ENCODE peak calls at places on chromosomes 16 and 17, in five cellular contexts. One of them, this sample, is unnamed.

GRCh38 chr16:30760577-30761426 is 1.1 kb downstream of the CFAP119 start:
- DNase-seq in T-helper 2 cell: no peak
- DNase-seq in amniotic epithelial cell: no peak
- DNase-seq in left cardiac atrium: no peak
- DNase-seq in Caco-2: no peak
- DNase-seq in this sample: no peak

GRCh38 chr17:28712037-28712704 is 483 bp upstream of the PROCA1 start:
- DNase-seq in T-helper 2 cell: peak; percentile 77
- DNase-seq in amniotic epithelial cell: no peak
- DNase-seq in left cardiac atrium: peak; percentile 61
- DNase-seq in Caco-2: peak; percentile 35
- DNase-seq in this sample: peak; percentile 65

GRCh38 chr16:11319529-11320146 is 25.6 kb upstream of the RMI2 start:
- DNase-seq in T-helper 2 cell: peak; percentile 56
- DNase-seq in amniotic epithelial cell: peak; percentile 38
- DNase-seq in left cardiac atrium: no peak
- DNase-seq in Caco-2: no peak
- DNase-seq in this sample: no peak

GRCh38 chr16:81275795-81276194 is 37.3 kb downstream of the BCO1 start:
- DNase-seq in left cardiac atrium: no peak
- DNase-seq in T-helper 2 cell: no peak
- DNase-seq in Caco-2: peak; percentile 17
- DNase-seq in amniotic epithelial cell: no peak
- DNase-seq in this sample: no peak

GRCh38 chr17:55442462-55442861 is 20.8 kb upstream of the MMD start:
- DNase-seq in Caco-2: no peak
- DNase-seq in left cardiac atrium: no peak
- DNase-seq in amniotic epithelial cell: no peak
- DNase-seq in T-helper 2 cell: no peak
- DNase-seq in this sample: no peak

GRCh38 chr16:6629110-6629509 is 703.5 kb upstream of the RBFOX1 start:
- DNase-seq in T-helper 2 cell: no peak
- DNase-seq in left cardiac atrium: no peak
- DNase-seq in amniotic epithelial cell: no peak
- DNase-seq in Caco-2: no peak
- DNase-seq in this sample: no peak

GRCh38 chr17:50266384-50267073 is 7.7 kb upstream of the TMEM92 start:
- DNase-seq in amniotic epithelial cell: peak; percentile 80
- DNase-seq in Caco-2: no peak
- DNase-seq in left cardiac atrium: peak; percentile 76
- DNase-seq in T-helper 2 cell: no peak
- DNase-seq in this sample: no peak

GRCh38 chr16:10256855-10257641 is 74.8 kb upstream of the GRIN2A start:
- DNase-seq in Caco-2: peak; percentile 35
- DNase-seq in amniotic epithelial cell: peak; percentile 10
- DNase-seq in T-helper 2 cell: peak; percentile 59
- DNase-seq in left cardiac atrium: peak; percentile 40
- DNase-seq in this sample: peak; percentile 38

GRCh38 chr16:75860654-75861053 is 134.4 kb upstream of the CPHXL start:
- DNase-seq in amniotic epithelial cell: peak; percentile 7
- DNase-seq in Caco-2: no peak
- DNase-seq in left cardiac atrium: no peak
- DNase-seq in T-helper 2 cell: no peak
- DNase-seq in this sample: no peak

GRCh38 chr16:29820730-29821662 is 734 bp downstream of the MVP start:
- DNase-seq in amniotic epithelial cell: peak; percentile 26
- DNase-seq in T-helper 2 cell: peak; percentile 74
- DNase-seq in Caco-2: no peak
- DNase-seq in left cardiac atrium: peak; percentile 68
- DNase-seq in this sample: no peak